ENCODE peak calls at places on chromosomes 7 and 10, in nine cellular contexts. R is coronary artery, B is BE2C, N is uterus, W is psoas muscle, A is MM.1S, Z is choroid plexus epithelial cell, F is A673, Y is RWPE2. J is an unnamed sample.

GRCh38 chr7:80581472-80581871 is 57.0 kb upstream of the CD36 start:
- DNase-seq in R (no peak), Y (no peak), B (no peak), A (no peak), N (no peak), F (no peak), Z (peak; percentile 71), W (peak; percentile 47), J (peak; percentile 28)

GRCh38 chr7:37229381-37229780 is 219.3 kb downstream of the ELMO1 start:
- DNase-seq in A (no peak), Y (no peak), Z (no peak), F (no peak), W (no peak), N (no peak), B (no peak), R (no peak), J (no peak)

GRCh38 chr10:130905921-130906320 is 405.6 kb downstream of the TCERG1L start:
- DNase-seq in N (no peak), W (no peak), R (no peak), F (no peak), Y (no peak), Z (no peak), A (no peak), B (no peak), J (no peak)

GRCh38 chr10:132697568-132698200 is 88.3 kb downstream of the NKX6-2 start:
- DNase-seq in W (peak; percentile 24), N (no peak), Z (no peak), Y (peak; percentile 54), R (peak; percentile 62), B (no peak), F (no peak), A (no peak), J (no peak)

GRCh38 chr7:460374-461117 is 59.1 kb downstream of the PDGFA start:
- DNase-seq in Z (peak; percentile 36), W (peak; percentile 54), Y (peak; percentile 44), R (no peak), N (no peak), F (no peak), A (no peak), B (no peak), J (peak; percentile 81)

GRCh38 chr10:106384541-106384940 is 780.0 kb downstream of the SORCS1 start:
- DNase-seq in N (no peak), Z (no peak), A (no peak), Y (no peak), R (no peak), W (no peak), B (no peak), F (no peak), J (no peak)

GRCh38 chr7:30226593-30227268 is 57.7 kb upstream of the ZNRF2 start:
- DNase-seq in Y (no peak), A (no peak), W (no peak), N (no peak), Z (no peak), B (peak; percentile 47), F (peak; percentile 7), R (no peak), J (no peak)

GRCh38 chr10:127976701-127977367 is 69.9 kb downstream of the PTPRE start:
- DNase-seq in A (no peak), Z (peak; percentile 21), W (no peak), F (no peak), Y (no peak), N (no peak), R (peak; percentile 33), B (no peak), J (peak; percentile 26)

GRCh38 chr10:100516847-100517246 is 2.8 kb downstream of the SEC31B start:
- DNase-seq in A (peak; percentile 25), B (peak; percentile 12), Z (peak; percentile 51), Y (no peak), W (peak; percentile 74), F (no peak), R (no peak), N (no peak), J (no peak)

GRCh38 chr7:46386428-46387399 is 465.6 kb upstream of the IGFBP3 start:
- DNase-seq in A (no peak), F (no peak), Y (no peak), Z (peak; percentile 65), R (no peak), B (no peak), W (no peak), N (no peak), J (peak; percentile 7)

GRCh38 chr7:144720139-144720538 is 115.7 kb downstream of the TPK1 start:
- DNase-seq in Y (peak; percentile 49), B (no peak), A (no peak), R (no peak), N (no peak), W (no peak), Z (peak; percentile 61), F (peak; percentile 4), J (peak; percentile 49)

GRCh38 chr7:129739427-129739826 is 127.9 kb downstream of the NRF1 start:
- DNase-seq in A (no peak), F (peak; percentile 25), N (no peak), W (peak; percentile 69), Y (no peak), B (no peak), R (no peak), Z (peak; percentile 92), J (peak; percentile 70)

GRCh38 chr7:23655433-23655832 is 24.6 kb upstream of the FAM221A start:
- DNase-seq in N (no peak), Z (no peak), B (no peak), R (no peak), W (no peak), Y (no peak), F (no peak), A (no peak), J (no peak)

GRCh38 chr10:4533626-4534025 is 292.4 kb upstream of the AKR1E2 start:
- DNase-seq in R (no peak), B (no peak), N (no peak), W (no peak), Y (no peak), A (no peak), F (no peak), Z (peak; percentile 33), J (peak; percentile 54)
- TF ChIP-seq CTCF in R (no peak), B (no peak), N (no peak), W (no peak), Y (no peak), A (no peak), F (no peak), Z (no peak), J (no peak)

GRCh38 chr7:114851406-114852025 is 70.4 kb upstream of the MDFIC start:
- DNase-seq in Z (peak; percentile 9), F (peak; percentile 53), B (no peak), Y (no peak), A (no peak), N (no peak), W (no peak), R (no peak), J (peak; percentile 54)

GRCh38 chr7:114856625-114857024 is 65.3 kb upstream of the MDFIC start:
- DNase-seq in Y (no peak), N (no peak), W (no peak), A (no peak), F (no peak), R (no peak), Z (no peak), B (no peak), J (no peak)

GRCh38 chr7:114853189-114853588 is 68.7 kb upstream of the MDFIC start:
- DNase-seq in A (no peak), B (no peak), N (no peak), Z (no peak), Y (no peak), R (no peak), W (no peak), F (no peak), J (no peak)

GRCh38 chr7:114852275-114852674 is 69.6 kb upstream of the MDFIC start:
- DNase-seq in Z (no peak), R (no peak), W (no peak), B (no peak), Y (no peak), F (no peak), N (no peak), A (no peak), J (peak; percentile 25)

DNA sequence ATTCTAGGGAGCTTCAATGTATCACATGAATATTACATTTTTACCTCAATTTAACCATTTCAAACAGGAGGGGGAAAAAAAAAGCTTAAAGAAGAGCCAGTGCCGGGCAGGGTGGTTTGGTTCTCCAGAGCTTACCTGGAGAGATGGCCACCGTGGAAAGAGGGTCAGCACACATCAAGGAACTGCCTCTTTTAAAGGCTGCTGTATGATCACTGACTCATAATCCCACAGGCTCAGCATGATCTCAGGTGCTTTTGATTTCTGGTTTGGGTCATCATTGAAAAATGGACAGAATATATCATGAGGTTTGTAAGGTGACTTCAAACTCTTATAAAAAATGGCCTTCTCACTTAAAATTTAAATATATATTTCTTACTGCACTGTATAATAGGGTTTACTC is 67.5 kb upstream of the MDFIC start:
- DNase-seq in W (no peak), Z (no peak), Y (no peak), A (no peak), B (no peak), F (no peak), N (no peak), R (no peak), J (no peak)
- H3K4me3 ChIP-seq in W (no peak overlapping the region), Z (no peak overlapping the region), Y (no peak overlapping the region), A (no peak overlapping the region), B (no peak overlapping the region), F (no peak overlapping the region), N (no peak overlapping the region), R (no peak overlapping the region), J (no peak overlapping the region)

DNA sequence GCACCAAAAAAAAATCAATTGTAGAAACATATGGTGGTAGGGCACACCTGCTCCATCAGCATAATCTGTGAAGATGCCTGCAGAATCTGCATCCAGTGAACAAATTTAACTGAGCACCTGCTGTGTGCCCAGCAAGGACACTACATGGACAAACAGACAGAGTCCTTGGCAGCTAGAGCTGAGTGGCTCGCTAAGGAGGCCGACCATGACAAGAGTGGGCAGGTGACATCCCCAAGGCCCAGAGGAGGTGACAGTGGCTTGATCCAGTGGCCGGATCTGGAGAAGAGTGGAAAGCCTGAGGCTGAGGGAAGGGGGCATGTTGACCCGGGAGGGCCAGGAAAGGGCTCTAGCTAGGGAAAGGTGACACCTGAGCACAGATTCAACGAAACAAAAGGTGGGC is 68.1 kb downstream of the MAD1L1 start:
- DNase-seq in R (no peak), W (no peak), B (no peak), Y (no peak), Z (no peak), A (no peak), N (no peak), F (no peak), J (no peak)
- TF ChIP-seq CTCF in R (no peak), W (no peak), B (no peak), Y (no peak), Z (no peak), A (no peak), N (no peak), F (no peak), J (no peak)

DNA sequence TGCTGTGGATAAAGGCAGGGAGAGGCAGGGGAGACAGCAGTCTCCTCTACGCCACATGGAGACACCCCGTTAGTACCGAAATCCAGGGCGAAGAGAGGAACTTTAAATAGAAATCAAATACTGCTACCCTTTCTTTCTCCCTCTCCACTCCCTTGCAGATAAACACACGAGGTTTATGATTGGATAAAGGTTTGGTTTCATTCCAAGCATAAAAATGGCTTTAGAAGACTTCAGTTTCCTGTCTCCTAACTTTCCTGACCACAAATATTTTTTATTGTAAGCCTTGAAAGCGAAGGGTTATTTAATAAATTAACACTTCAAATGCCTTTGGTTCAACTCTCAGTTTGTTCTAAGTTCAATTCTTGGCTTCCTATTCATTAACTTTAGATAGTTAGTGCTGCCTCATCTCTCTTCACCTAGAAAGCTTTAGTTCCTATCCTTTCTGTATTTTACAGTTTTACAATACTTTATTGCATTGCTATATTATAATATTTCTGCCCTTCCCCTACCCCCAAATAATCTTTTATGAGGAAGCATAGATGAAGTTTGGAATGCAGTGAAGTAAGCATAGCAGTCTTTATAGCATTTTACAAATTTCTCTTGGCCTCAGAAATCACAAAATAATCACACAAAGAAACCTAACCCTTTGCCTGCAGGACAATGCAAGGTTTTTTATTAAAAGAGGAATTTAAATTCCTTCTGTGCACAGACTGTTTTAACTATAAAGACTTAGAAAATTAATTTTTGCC is 31.6 kb upstream of the ARID5B start:
- DNase-seq in F (peak; percentile 89), A (no peak), W (no peak), Y (no peak), Z (peak; percentile 79), N (no peak), B (no peak), R (no peak), J (peak; percentile 81)
- H3K4me3 ChIP-seq in F (no peak overlapping the region), A (no peak overlapping the region), W (peak overlapping the region; percentile 26), Y (no peak overlapping the region), Z (peak overlapping the region; percentile 32), N (no peak overlapping the region), B (no peak overlapping the region), R (no peak overlapping the region), J (no peak overlapping the region)

J was measured in fibroblast of villous mesenchyme.